ENCODE peak calls at places on chromosome 14, in five cellular contexts. S is lower leg skin, L is body of pancreas, R is Peyer's patch, H is gastrocnemius medialis. M is an unnamed sample.

GRCh38 chr14:68466491-68466977 is 326.3 kb downstream of the ZFP36L1 start:
- DNase-seq in S (no peak), L (peak; percentile 68), R (no peak), H (no peak), M (peak; percentile 91)

GRCh38 chr14:93984070-93984469 is 7.7 kb upstream of the ASB2 start:
- DNase-seq in S (no peak), L (no peak), R (no peak), H (peak; percentile 97), M (no peak)

GRCh38 chr14:100623961-100624360 is 36.7 kb upstream of the BEGAIN start:
- DNase-seq in S (no peak), L (no peak), R (no peak), H (no peak), M (no peak)

GRCh38 chr14:91063119-91063518 is 2.7 kb upstream of the RPS6KA5 start:
- DNase-seq in S (no peak), L (no peak), R (no peak), H (no peak), M (no peak)

GRCh38 chr14:21071225-21072041 is 1.3 kb downstream of the ARHGEF40 start:
- DNase-seq in S (peak; percentile 79), L (peak; percentile 85), R (peak; percentile 74), H (peak; percentile 65), M (no peak)

GRCh38 chr14:102471921-102472814 is 37.4 kb downstream of the ANKRD9 start:
- DNase-seq in S (no peak), L (no peak), R (peak; percentile 27), H (no peak), M (no peak)

GRCh38 chr14:35712466-35712865 is 96.6 kb downstream of the RALGAPA1 start:
- DNase-seq in S (no peak), L (no peak), R (no peak), H (no peak), M (no peak)

GRCh38 chr14:21069388-21070082 is 569 bp upstream of the ARHGEF40 start:
- DNase-seq in S (no peak), L (peak; percentile 65), R (no peak), H (no peak), M (no peak)

GRCh38 chr14:100290607-100291304 is 15.5 kb downstream of the SLC25A29 start:
- DNase-seq in S (no peak), L (no peak), R (no peak), H (no peak), M (no peak)

GRCh38 chr14:28678887-28679286 is 87.7 kb upstream of the FOXG1 start:
- DNase-seq in S (no peak), L (no peak), R (no peak), H (no peak), M (no peak)

GRCh38 chr14:21408152-21408551 is 24.3 kb upstream of the SUPT16H start:
- DNase-seq in S (no peak), L (no peak), R (no peak), H (no peak), M (no peak)

GRCh38 chr14:26199599-26200370 is 398.0 kb downstream of the NOVA1 start:
- DNase-seq in S (no peak), L (no peak), R (no peak), H (no peak), M (no peak)

GRCh38 chr14:100117647-100118376 is 41.6 kb downstream of the DEGS2 start:
- DNase-seq in S (no peak), L (no peak), R (peak; percentile 72), H (no peak), M (no peak)

GRCh38 chr14:100239200-100239839 is 376 bp downstream of the YY1 start:
- DNase-seq in S (peak; percentile 31), L (peak; percentile 25), R (peak; percentile 60), H (peak; percentile 20), M (no peak)

GRCh38 chr14:51095854-51096823 is 1.2 kb upstream of the TRIM9 start:
- DNase-seq in S (peak; percentile 69), L (peak; percentile 23), R (no peak), H (peak; percentile 43), M (no peak)

GRCh38 chr14:99137913-99138571 is 134.0 kb downstream of the BCL11B start:
- DNase-seq in S (no peak), L (no peak), R (no peak), H (no peak), M (no peak)

GRCh38 chr14:54579606-54580005 is 12.7 kb downstream of the SAMD4A start:
- DNase-seq in S (no peak), L (no peak), R (no peak), H (no peak), M (no peak)

GRCh38 chr14:102610968-102611811 is 18.7 kb downstream of the RCOR1 start:
- DNase-seq in S (no peak), L (no peak), R (no peak), H (no peak), M (no peak)

GRCh38 chr14:60002819-60003492 is 83.0 kb downstream of the LRRC9 start:
- DNase-seq in S (no peak), L (peak; percentile 85), R (no peak), H (peak; percentile 92), M (no peak)

GRCh38 chr14:69077841-69078240 is 75.1 kb downstream of the DCAF5 start:
- DNase-seq in S (no peak), L (peak; percentile 32), R (no peak), H (no peak), M (no peak)

GRCh38 chr14:75982724-75983358 is 1.0 kb upstream of the TGFB3 start:
- DNase-seq in S (peak; percentile 23), L (peak; percentile 84), R (no peak), H (peak; percentile 51), M (peak; percentile 93)

GRCh38 chr14:75980856-75981255 is 939 bp downstream of the TGFB3 start:
- DNase-seq in S (no peak), L (peak; percentile 59), R (no peak), H (peak; percentile 47), M (no peak)

GRCh38 chr14:75979641-75980422 is 2.0 kb downstream of the TGFB3 start:
- DNase-seq in S (peak; percentile 16), L (no peak), R (no peak), H (peak; percentile 54), M (no peak)

GRCh38 chr14:75981426-75981825 is 369 bp downstream of the TGFB3 start:
- DNase-seq in S (peak; percentile 24), L (peak; percentile 43), R (no peak), H (no peak), M (no peak)

DNA sequence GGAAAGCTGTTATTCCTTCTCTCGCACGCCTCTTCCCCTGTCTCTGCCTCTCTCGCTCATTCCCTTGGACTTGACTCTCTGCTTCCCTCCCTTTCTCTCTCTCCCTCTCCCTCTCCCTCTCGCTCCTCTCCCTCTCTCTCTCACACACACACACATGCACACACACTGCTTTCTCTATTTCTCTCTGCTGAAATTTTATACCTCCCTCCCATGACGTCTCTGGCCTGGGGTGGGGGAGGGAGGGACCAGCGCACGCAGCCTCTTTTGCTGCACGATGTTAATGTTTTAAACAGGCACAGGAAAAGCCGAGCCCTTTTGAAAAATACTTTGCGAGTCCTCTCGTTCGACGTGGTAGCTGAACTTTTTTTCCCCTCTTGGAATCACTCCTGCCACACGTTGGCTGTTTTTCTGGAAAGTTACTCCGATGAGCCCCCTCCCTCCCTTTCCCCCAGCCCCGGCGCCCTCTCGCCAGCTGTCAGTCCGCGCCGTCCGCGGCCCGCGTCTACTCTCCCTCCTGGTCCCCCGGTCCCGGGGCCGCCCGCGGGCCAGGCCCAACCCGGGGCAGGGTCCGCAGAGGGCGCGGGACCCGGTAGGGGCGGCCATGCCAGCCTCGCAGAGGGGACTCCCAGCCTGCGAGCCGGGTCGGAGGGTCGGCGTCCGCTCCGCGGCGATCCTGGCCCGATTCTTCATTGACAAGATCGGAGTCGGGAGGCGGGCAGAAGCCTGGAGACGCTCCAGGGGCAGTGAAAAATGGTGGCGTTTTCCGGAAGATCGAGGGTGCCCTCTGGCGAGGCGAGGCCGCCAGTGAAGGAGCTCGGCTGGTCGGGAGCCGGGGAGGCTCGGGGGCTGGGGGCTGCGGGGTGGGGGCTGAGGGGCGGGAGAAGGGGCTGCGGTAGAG is at the start of gene TGFB3:
- DNase-seq in S (peak; percentile 79), L (peak; percentile 86), R (peak; percentile 91), H (peak; percentile 84), M (peak; percentile 98)
- TF ChIP-seq POLR2A in S (no peak), L (peak; percentile 88), R (peak; percentile 48), H (peak; percentile 90), M (peak; percentile 46)

DNA sequence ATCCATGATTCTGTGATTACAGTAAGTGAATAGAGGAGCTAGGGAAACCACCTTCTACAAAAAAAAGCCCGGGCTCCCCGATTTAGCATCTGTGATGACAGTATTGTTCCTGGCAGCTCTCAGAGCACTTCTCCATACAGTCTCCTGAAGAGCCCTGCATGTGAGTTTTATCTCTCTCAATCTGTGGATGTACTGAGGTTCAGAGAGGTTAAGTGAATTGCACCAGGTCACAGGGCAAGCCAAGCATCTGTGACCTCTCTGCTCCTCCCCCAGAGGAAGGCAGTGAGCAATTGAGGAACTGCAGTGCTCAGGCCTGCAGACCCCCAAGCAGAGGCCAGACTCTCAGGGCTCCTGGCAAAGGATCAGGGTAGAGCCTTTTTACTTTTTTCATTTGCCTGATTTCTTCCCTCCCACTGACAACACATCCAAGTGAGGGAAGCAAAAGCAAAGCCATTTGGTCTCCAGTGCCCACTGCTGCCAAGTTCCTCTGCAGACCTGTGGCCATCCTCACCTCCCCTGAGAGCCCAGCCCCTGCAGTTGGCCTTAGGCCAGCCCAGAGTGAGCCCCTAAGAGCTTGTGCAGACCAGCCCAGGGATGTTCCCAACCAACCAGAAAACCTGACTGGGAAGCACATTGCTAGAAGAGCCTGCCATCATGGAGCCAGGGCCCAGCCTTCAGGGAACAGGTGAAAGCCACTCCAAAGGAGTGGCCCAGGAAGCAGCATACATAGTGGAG is 47.6 kb upstream of the PNMA1 start:
- DNase-seq in S (no peak), L (no peak), R (no peak), H (no peak), M (no peak)
- TF ChIP-seq POLR2A in S (no peak), L (no peak), R (no peak), H (no peak), M (no peak)

GRCh38 chr14:65167072-65167645 is 64.8 kb upstream of the MAX start:
- DNase-seq in S (no peak), L (no peak), R (no peak), H (no peak), M (no peak)
- TF ChIP-seq POLR2A in S (no peak), L (no peak), R (no peak), H (no peak), M (no peak)

DNA sequence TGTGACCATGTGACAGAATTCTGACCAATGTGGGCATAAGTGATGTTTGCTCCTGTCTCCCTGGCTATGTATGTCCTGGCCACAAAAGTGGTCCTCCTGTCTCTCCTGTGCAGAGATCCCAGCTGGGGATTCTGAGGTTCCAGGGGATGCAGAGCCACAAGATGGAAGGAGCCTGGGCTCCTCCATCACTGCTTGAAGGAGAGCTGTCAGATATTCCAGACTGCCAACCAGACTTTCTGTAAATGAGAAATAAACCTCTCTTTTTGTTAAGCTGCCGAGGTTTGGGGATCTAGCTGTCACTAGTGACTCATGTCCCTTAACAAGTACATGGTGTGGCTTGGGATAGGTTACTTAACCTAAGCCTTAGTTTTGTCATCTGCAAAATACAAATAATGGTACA is 21.9 kb downstream of the BDKRB1 start:
- DNase-seq in S (no peak), L (no peak), R (no peak), H (no peak), M (no peak)
- TF ChIP-seq POLR2A in S (no peak), L (no peak), R (no peak), H (no peak), M (no peak)

M was measured in esophagus muscularis mucosa.